ENCODE peak calls at places on chromosome 12, in eight cellular contexts. U is stomach, D is testis, T is HCT116, P is A549, S is tibial nerve, F is right lobe of liver, K is ovary. R is an unnamed sample. For H3K4me1, the result is how much of the 10 kb centered on the place peaks cover.

GRCh38 chr12:53145861-53146260 is 34.7 kb upstream of the ZNF740 start:
- DNase-seq in F (no peak), K (no peak), D (no peak), U (no peak), P (no peak), S (no peak), T (no peak), R (no peak)

GRCh38 chr12:21813751-21814150 is 39.2 kb upstream of the KCNJ8 start:
- DNase-seq in F (no peak), S (no peak), U (no peak), D (no peak), P (no peak), K (no peak), T (no peak), R (no peak)

GRCh38 chr12:52681551-52682380 is 1.6 kb upstream of the KRT1 start:
- DNase-seq in P (no peak), U (no peak), D (no peak), K (no peak), T (no peak), S (no peak), F (no peak), R (no peak)

GRCh38 chr12:124683330-124683662 is 115.9 kb upstream of the NCOR2 start:
- DNase-seq in D (no peak), K (no peak), T (no peak), U (peak), F (no peak), S (no peak), P (peak), R (no peak)

GRCh38 chr12:2039034-2039433 is 13.8 kb upstream of the CACNA1C start:
- DNase-seq in S (no peak), F (no peak), P (no peak), D (no peak), K (no peak), T (no peak), U (no peak), R (no peak)

GRCh38 chr12:53481957-53482586 is 17.2 kb downstream of the MAP3K12 start:
- DNase-seq in T (no peak), D (no peak), S (no peak), K (no peak), F (no peak), P (peak), U (no peak), R (no peak)

GRCh38 chr12:78530065-78530765 is 334.4 kb upstream of the SYT1 start:
- DNase-seq in P (peak), D (no peak), F (no peak), T (no peak), S (no peak), K (no peak), U (no peak), R (no peak)

GRCh38 chr12:27807063-27807703 is 27.1 kb upstream of the MANSC4 start:
- DNase-seq in T (no peak), U (no peak), S (no peak), F (no peak), P (no peak), D (no peak), K (no peak), R (no peak)

GRCh38 chr12:32025906-32026305 is 66.7 kb downstream of the RESF1 start:
- DNase-seq in T (no peak), K (no peak), F (no peak), U (no peak), P (no peak), S (no peak), D (no peak), R (no peak)

GRCh38 chr12:106074706-106075392 is 63.9 kb downstream of the NUAK1 start:
- DNase-seq in P (no peak), D (no peak), S (no peak), F (no peak), T (no peak), K (no peak), U (no peak), R (no peak)

GRCh38 chr12:103901518-103902173 is 28.6 kb upstream of the HSP90B1 start:
- DNase-seq in S (no peak), F (no peak), K (no peak), D (no peak), P (no peak), T (no peak), U (no peak), R (no peak)

GRCh38 chr12:8697120-8697475 is 693 bp upstream of the RIMKLB start:
- DNase-seq in D (peak), S (no peak), T (no peak), F (no peak), P (no peak), U (no peak), K (no peak), R (no peak)

GRCh38 chr12:109951751-109952150 is 44.4 kb downstream of the GIT2 start:
- DNase-seq in D (no peak), S (no peak), U (no peak), K (peak), T (peak), F (no peak), P (no peak), R (peak)

GRCh38 chr12:100166232-100166631 is 23.6 kb upstream of the BLTP3B start:
- DNase-seq in U (no peak), P (no peak), K (no peak), F (peak), T (no peak), D (no peak), S (no peak), R (no peak)

GRCh38 chr12:28290262-28290661 is 100.0 kb downstream of the CCDC91 start:
- DNase-seq in K (no peak), T (no peak), D (no peak), P (peak), S (no peak), U (no peak), F (no peak), R (no peak)

GRCh38 chr12:3273409-3273853 is 196.3 kb downstream of the TSPAN9 start:
- DNase-seq in P (peak), U (no peak), D (no peak), T (peak), F (no peak), S (no peak), K (no peak), R (no peak)

GRCh38 chr12:117377758-117378157 is 16.3 kb upstream of the NOS1 start:
- DNase-seq in K (no peak), P (peak), D (peak), U (no peak), F (no peak), T (peak), S (no peak), R (no peak)

GRCh38 chr12:90085491-90086274 is 377.0 kb upstream of the ATP2B1 start:
- DNase-seq in T (no peak), U (no peak), F (no peak), K (no peak), S (no peak), P (no peak), D (no peak), R (no peak)

GRCh38 chr12:25585021-25585523 is 32.0 kb upstream of the LMNTD1 start:
- DNase-seq in P (no peak), F (peak), T (no peak), U (no peak), S (peak), D (peak), K (peak), R (peak)

GRCh38 chr12:66066071-66066928 is 64.2 kb downstream of the LLPH start:
- DNase-seq in U (no peak), S (no peak), P (no peak), F (no peak), D (no peak), K (no peak), T (no peak), R (no peak)

GRCh38 chr12:25307818-25308217 is 57.1 kb upstream of the KRAS start:
- DNase-seq in P (no peak), U (no peak), F (no peak), T (no peak), D (no peak), K (no peak), S (no peak), R (no peak)

GRCh38 chr12:72057330-72057911 is 118.8 kb downstream of the TPH2 start:
- DNase-seq in F (no peak), U (no peak), K (no peak), P (no peak), D (peak), T (no peak), S (no peak), R (no peak)

GRCh38 chr12:49068879-49069506 is 786 bp downstream of the RHEBL1 start:
- DNase-seq in U (no peak), T (no peak), S (no peak), D (no peak), F (no peak), K (no peak), P (no peak), R (no peak)

GRCh38 chr12:130031571-130032189 is 127.9 kb upstream of the TMEM132D start:
- DNase-seq in U (peak), K (no peak), P (peak), D (peak), F (peak), S (peak), T (no peak), R (peak)

GRCh38 chr12:113384778-113385177 is 18.9 kb downstream of the SDS start:
- DNase-seq in F (no peak), D (no peak), S (no peak), T (no peak), U (no peak), K (no peak), P (no peak), R (no peak)

GRCh38 chr12:115988629-115989563 is 288.6 kb downstream of the MED13L start:
- DNase-seq in T (no peak), F (no peak), S (no peak), K (no peak), U (no peak), P (no peak), D (no peak), R (no peak)

GRCh38 chr12:3204716-3205617 is 127.8 kb downstream of the TSPAN9 start:
- DNase-seq in F (no peak), S (no peak), D (no peak), T (no peak), P (no peak), U (no peak), K (no peak), R (peak)

GRCh38 chr12:49932746-49933145 is 17.8 kb upstream of the AQP2 start:
- DNase-seq in P (no peak), U (no peak), S (no peak), F (no peak), K (no peak), D (no peak), T (no peak), R (no peak)

GRCh38 chr12:118979763-118980406 is 1.5 kb upstream of the SRRM4 start:
- DNase-seq in K (no peak), S (no peak), D (peak), U (peak), F (peak), T (peak), P (peak), R (peak)

GRCh38 chr12:124496584-124496983 is 70.8 kb downstream of the NCOR2 start:
- DNase-seq in D (no peak), T (no peak), U (no peak), F (no peak), S (no peak), P (peak), K (no peak), R (no peak)

GRCh38 chr12:2785017-2785416 is 9.8 kb upstream of the FKBP4 start:
- DNase-seq in U (no peak), K (no peak), F (no peak), D (no peak), P (no peak), T (no peak), S (no peak), R (no peak)

GRCh38 chr12:87756111-87756510 is 273.1 kb downstream of the C12orf50 start:
- DNase-seq in F (no peak), K (no peak), D (no peak), S (no peak), U (no peak), T (no peak), P (peak), R (no peak)

GRCh38 chr12:53964315-53964713 is 8.6 kb upstream of the HOXC11 start:
- DNase-seq in F (no peak), K (no peak), U (no peak), D (no peak), S (no peak), T (no peak), P (no peak), R (no peak)

GRCh38 chr12:27615331-27615891 is 80.8 kb upstream of the REP15 start:
- DNase-seq in K (no peak), U (no peak), F (no peak), P (peak), T (peak), S (no peak), D (no peak), R (no peak)

GRCh38 chr12:19129486-19130223 is at the start of gene PLEKHA5:
- DNase-seq in P (peak), T (peak), F (peak), U (peak), D (peak), K (peak), S (peak), R (peak)

GRCh38 chr12:130831246-130831645 is 7.8 kb downstream of the STX2 start:
- DNase-seq in S (no peak), U (no peak), P (no peak), K (no peak), T (no peak), D (no peak), F (no peak), R (no peak)

GRCh38 chr12:76942276-76942675 is 63.5 kb upstream of the CSRP2 start:
- DNase-seq in P (no peak), D (no peak), K (no peak), T (no peak), S (no peak), F (no peak), U (no peak), R (no peak)

GRCh38 chr12:124077730-124078129 is 104.7 kb downstream of the ZNF664 start:
- DNase-seq in U (no peak), T (no peak), D (no peak), K (no peak), S (no peak), P (no peak), F (no peak), R (no peak)

GRCh38 chr12:57726884-57727757 is 11.4 kb downstream of the AGAP2 start:
- DNase-seq in P (no peak), T (no peak), K (no peak), S (no peak), F (peak), U (peak), D (peak), R (peak)

GRCh38 chr12:57727758-57728395 is 10.7 kb downstream of the AGAP2 start:
- DNase-seq in U (no peak), K (no peak), P (no peak), T (no peak), D (peak), S (no peak), F (peak), R (peak)

GRCh38 chr12:57724936-57725740 is 13.4 kb downstream of the AGAP2 start:
- DNase-seq in D (no peak), F (peak), K (no peak), U (no peak), T (no peak), S (no peak), P (no peak), R (no peak)

GRCh38 chr12:57725851-57726150 is 12.7 kb downstream of the AGAP2 start:
- DNase-seq in D (no peak), K (no peak), S (no peak), T (no peak), F (no peak), U (no peak), P (no peak), R (no peak)

DNA sequence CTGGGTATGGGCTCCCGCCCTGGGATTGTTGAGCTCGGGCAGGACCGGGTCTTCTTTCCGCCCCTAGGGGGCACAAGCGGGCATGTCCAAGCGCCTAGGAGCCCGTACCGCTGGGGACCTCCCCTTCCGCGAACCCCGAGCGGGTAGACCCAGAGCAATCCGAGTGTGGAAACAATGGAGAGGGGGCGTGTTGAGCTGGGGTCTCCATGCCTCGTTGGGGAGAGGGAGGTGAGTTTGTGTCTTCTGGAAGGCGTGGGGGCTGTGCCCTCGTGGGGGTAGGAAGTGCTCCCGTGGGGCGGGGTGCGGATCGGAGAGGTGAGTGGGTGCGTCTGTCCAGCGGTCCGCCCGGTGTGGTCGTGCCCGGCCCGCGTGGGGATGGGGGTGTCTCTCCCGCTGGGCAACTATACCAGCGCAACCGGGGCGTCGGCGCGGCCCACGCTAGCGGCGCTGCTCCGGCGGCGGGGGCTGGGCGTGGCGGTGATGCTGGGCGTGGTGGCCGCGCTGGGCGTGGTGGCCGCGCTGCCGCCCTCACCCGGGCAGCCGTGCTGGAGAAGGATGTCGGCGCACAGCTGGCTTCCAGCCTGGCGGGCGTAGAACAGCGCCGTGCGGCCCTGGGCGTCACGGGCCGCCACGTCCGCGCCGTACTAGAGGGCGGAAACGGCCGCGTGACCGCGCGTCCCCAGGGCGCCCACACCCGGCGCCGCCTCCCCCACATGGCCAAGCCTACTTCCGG is 12.2 kb downstream of the AGAP2 start:
- DNase-seq in K (peak), D (peak), T (peak), U (peak), F (peak), S (no peak), P (peak), R (peak)
- TF ChIP-seq CTCF in K (peak), D (peak), T (peak), U (peak), F (peak), S (peak), P (peak), R (peak)

GRCh38 chr12:126895946-126896520 is 1370.9 kb upstream of the TMEM132C start:
- DNase-seq in P (peak), T (no peak), K (no peak), F (no peak), S (no peak), D (no peak), U (no peak), R (no peak)

GRCh38 chr12:126898562-126898961 is 1368.4 kb upstream of the TMEM132C start:
- DNase-seq in T (no peak), S (no peak), K (no peak), U (no peak), F (no peak), D (no peak), P (no peak), R (no peak)

GRCh38 chr12:126903180-126903876 is 1363.6 kb upstream of the TMEM132C start:
- DNase-seq in U (no peak), P (no peak), S (no peak), F (no peak), T (no peak), K (no peak), D (no peak), R (no peak)

GRCh38 chr12:126897102-126897501 is 1369.9 kb upstream of the TMEM132C start:
- DNase-seq in P (no peak), D (no peak), S (no peak), F (no peak), K (no peak), U (no peak), T (no peak), R (no peak)

GRCh38 chr12:126899926-126900792 is 1366.8 kb upstream of the TMEM132C start:
- DNase-seq in D (no peak), T (no peak), U (no peak), K (no peak), F (no peak), S (no peak), P (no peak), R (no peak)
- TF ChIP-seq POLR2A in D (no peak), T (no peak), U (no peak), K (no peak), F (no peak), S (no peak), P (no peak), R (no peak)

GRCh38 chr12:132527883-132528264 is 37.9 kb downstream of the FBRSL1 start:
- DNase-seq in K (no peak), P (no peak), F (no peak), D (no peak), U (no peak), T (no peak), S (no peak), R (no peak)

GRCh38 chr12:132528564-132529106 is 38.7 kb downstream of the FBRSL1 start:
- DNase-seq in K (no peak), P (no peak), D (no peak), F (no peak), U (no peak), T (no peak), S (no peak), R (no peak)

GRCh38 chr12:132529899-132530298 is 39.9 kb downstream of the FBRSL1 start:
- DNase-seq in K (no peak), P (no peak), F (no peak), S (no peak), D (no peak), U (no peak), T (no peak), R (no peak)

GRCh38 chr12:132530451-132530850 is 40.5 kb downstream of the FBRSL1 start:
- DNase-seq in P (no peak), F (no peak), S (no peak), T (no peak), U (no peak), K (no peak), D (no peak), R (no peak)

DNA sequence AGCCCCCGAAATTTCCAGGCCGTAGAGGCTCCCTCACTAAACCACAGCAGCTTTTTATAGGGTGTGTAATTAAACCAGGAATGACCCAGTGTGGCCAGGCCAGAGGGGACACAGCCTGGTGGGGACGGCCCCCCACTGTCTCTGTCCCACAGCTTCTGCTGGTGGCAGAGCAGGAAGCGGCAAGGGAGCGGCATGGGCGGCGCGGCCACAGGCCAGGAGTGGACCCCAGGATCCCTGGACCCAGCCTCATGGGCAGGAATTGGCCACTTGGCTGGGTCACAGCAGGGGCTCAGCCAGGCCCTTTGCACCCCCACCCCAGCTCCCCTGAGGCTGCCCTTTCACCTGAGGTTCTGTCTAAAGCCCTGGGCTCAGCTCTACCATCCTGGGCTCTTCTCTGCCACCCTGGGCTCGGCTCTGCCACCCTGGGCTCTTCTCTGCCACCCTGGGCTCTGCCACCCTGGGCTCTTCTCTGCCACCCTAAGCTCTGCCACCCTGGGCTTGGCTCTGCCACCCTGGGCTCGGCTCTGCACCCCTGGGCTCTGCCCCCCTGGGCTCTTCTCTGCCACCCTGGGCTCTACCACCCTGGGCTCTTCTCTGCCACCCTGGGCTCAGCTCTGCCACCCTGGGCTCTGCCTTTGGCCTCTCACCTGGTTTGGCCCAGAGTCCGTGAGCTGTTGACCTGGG is 39.3 kb downstream of the FBRSL1 start:
- DNase-seq in P (no peak), D (no peak), T (no peak), U (no peak), K (no peak), S (no peak), F (no peak), R (no peak)
- H3K4me1 ChIP-seq in P (under half), D (under half), T (under half), U (under half), K (under half), S (under half), F (under half), R (under half)

DNA sequence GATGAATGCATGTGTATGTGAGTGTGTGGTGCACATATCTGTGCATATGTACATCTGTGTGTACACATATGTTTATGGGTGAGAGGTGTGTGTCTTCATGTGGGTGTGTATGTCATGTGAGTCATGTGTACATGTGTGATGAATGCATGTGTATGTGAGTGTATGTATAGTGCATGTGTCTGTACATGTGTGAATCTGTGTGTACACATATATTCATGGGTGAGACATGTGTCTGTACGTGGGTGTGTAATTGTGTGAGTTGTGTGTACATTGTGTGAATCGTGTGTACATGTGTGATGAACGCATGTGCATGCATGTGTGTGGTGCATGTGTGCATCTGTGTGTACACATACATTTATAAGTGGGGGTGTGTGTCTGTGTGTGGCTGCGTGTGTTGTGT is 146.9 kb upstream of the TMEM132C start:
- DNase-seq in K (no peak), P (no peak), F (no peak), D (no peak), T (no peak), S (no peak), U (no peak), R (no peak)
- TF ChIP-seq CTCF in K (no peak), P (no peak), F (no peak), D (no peak), T (no peak), S (no peak), U (no peak), R (no peak)